ENCODE peak calls at places on chromosomes 3 and 15, in six cellular contexts. One of them, this sample, is unnamed.

GRCh38 chr3:11521167-11521566 is 122.5 kb downstream of the VGLL4 start:
- DNase-seq in GM03348: no peak
- DNase-seq in substantia nigra: no peak
- DNase-seq in activated naive CD4-positive, alpha-beta T cell treated with Interleukin-2 at 50 U/mL for 16 hours: no peak
- DNase-seq in T-helper 9 cell: no peak
- DNase-seq in glutamatergic neuron: no peak
- DNase-seq in this sample: no peak

GRCh38 chr3:140323561-140323960 is 354.3 kb upstream of the TRIM42 start:
- DNase-seq in GM03348: no peak
- DNase-seq in substantia nigra: no peak
- DNase-seq in activated naive CD4-positive, alpha-beta T cell treated with Interleukin-2 at 50 U/mL for 16 hours: no peak
- DNase-seq in T-helper 9 cell: no peak
- DNase-seq in glutamatergic neuron: no peak
- DNase-seq in this sample: no peak

GRCh38 chr15:70473623-70474366 is 289.6 kb downstream of the UACA start:
- DNase-seq in GM03348: no peak
- DNase-seq in substantia nigra: no peak
- DNase-seq in activated naive CD4-positive, alpha-beta T cell treated with Interleukin-2 at 50 U/mL for 16 hours: no peak
- DNase-seq in T-helper 9 cell: no peak
- DNase-seq in glutamatergic neuron: no peak
- DNase-seq in this sample: no peak

GRCh38 chr15:68576253-68577236 is 2.2 kb upstream of the CORO2B start:
- DNase-seq in GM03348: no peak
- DNase-seq in substantia nigra: no peak
- DNase-seq in activated naive CD4-positive, alpha-beta T cell treated with Interleukin-2 at 50 U/mL for 16 hours: no peak
- DNase-seq in T-helper 9 cell: no peak
- DNase-seq in glutamatergic neuron: no peak
- DNase-seq in this sample: no peak

GRCh38 chr15:30992465-30992864 is 1.0 kb upstream of the MTMR10 start:
- DNase-seq in GM03348: no peak
- DNase-seq in substantia nigra: no peak
- DNase-seq in activated naive CD4-positive, alpha-beta T cell treated with Interleukin-2 at 50 U/mL for 16 hours: no peak
- DNase-seq in T-helper 9 cell: no peak
- DNase-seq in glutamatergic neuron: no peak
- DNase-seq in this sample: no peak

GRCh38 chr3:129888739-129889138 is 4.8 kb downstream of the TMCC1 start:
- DNase-seq in GM03348: peak
- DNase-seq in substantia nigra: no peak
- DNase-seq in activated naive CD4-positive, alpha-beta T cell treated with Interleukin-2 at 50 U/mL for 16 hours: no peak
- DNase-seq in T-helper 9 cell: no peak
- DNase-seq in glutamatergic neuron: no peak
- DNase-seq in this sample: no peak

GRCh38 chr3:40847571-40847992 is 322.8 kb downstream of the ZNF621 start:
- DNase-seq in GM03348: no peak
- DNase-seq in substantia nigra: no peak
- DNase-seq in activated naive CD4-positive, alpha-beta T cell treated with Interleukin-2 at 50 U/mL for 16 hours: no peak
- DNase-seq in T-helper 9 cell: no peak
- DNase-seq in glutamatergic neuron: peak
- DNase-seq in this sample: no peak

GRCh38 chr3:18808423-18808822 is 339.9 kb upstream of the KCNH8 start:
- DNase-seq in GM03348: no peak
- DNase-seq in substantia nigra: no peak
- DNase-seq in activated naive CD4-positive, alpha-beta T cell treated with Interleukin-2 at 50 U/mL for 16 hours: no peak
- DNase-seq in T-helper 9 cell: no peak
- DNase-seq in glutamatergic neuron: no peak
- DNase-seq in this sample: no peak

GRCh38 chr15:56629133-56629532 is 104.2 kb downstream of the ZNF280D start:
- DNase-seq in GM03348: no peak
- DNase-seq in substantia nigra: no peak
- DNase-seq in activated naive CD4-positive, alpha-beta T cell treated with Interleukin-2 at 50 U/mL for 16 hours: no peak
- DNase-seq in T-helper 9 cell: no peak
- DNase-seq in glutamatergic neuron: no peak
- DNase-seq in this sample: no peak

GRCh38 chr3:62703423-62704167 is 171.6 kb downstream of the CADPS start:
- DNase-seq in GM03348: no peak
- DNase-seq in substantia nigra: no peak
- DNase-seq in activated naive CD4-positive, alpha-beta T cell treated with Interleukin-2 at 50 U/mL for 16 hours: no peak
- DNase-seq in T-helper 9 cell: no peak
- DNase-seq in glutamatergic neuron: no peak
- DNase-seq in this sample: no peak

GRCh38 chr3:99751649-99752048 is 66.0 kb upstream of the CMSS1 start:
- DNase-seq in GM03348: peak
- DNase-seq in substantia nigra: no peak
- DNase-seq in activated naive CD4-positive, alpha-beta T cell treated with Interleukin-2 at 50 U/mL for 16 hours: no peak
- DNase-seq in T-helper 9 cell: no peak
- DNase-seq in glutamatergic neuron: no peak
- DNase-seq in this sample: no peak

GRCh38 chr3:14392231-14392630 is 10.2 kb upstream of the SLC6A6 start:
- DNase-seq in GM03348: no peak
- DNase-seq in substantia nigra: no peak
- DNase-seq in activated naive CD4-positive, alpha-beta T cell treated with Interleukin-2 at 50 U/mL for 16 hours: no peak
- DNase-seq in T-helper 9 cell: no peak
- DNase-seq in glutamatergic neuron: no peak
- DNase-seq in this sample: no peak

GRCh38 chr3:66998075-66998898 is at the start of gene KBTBD8:
- DNase-seq in GM03348: peak
- DNase-seq in substantia nigra: peak
- DNase-seq in activated naive CD4-positive, alpha-beta T cell treated with Interleukin-2 at 50 U/mL for 16 hours: peak
- DNase-seq in T-helper 9 cell: peak
- DNase-seq in glutamatergic neuron: peak
- DNase-seq in this sample: peak

GRCh38 chr15:96352594-96353377 is 22.3 kb downstream of the NR2F2 start:
- DNase-seq in GM03348: no peak
- DNase-seq in substantia nigra: no peak
- DNase-seq in activated naive CD4-positive, alpha-beta T cell treated with Interleukin-2 at 50 U/mL for 16 hours: no peak
- DNase-seq in T-helper 9 cell: no peak
- DNase-seq in glutamatergic neuron: no peak
- DNase-seq in this sample: no peak

GRCh38 chr3:72448858-72449257 is 399.4 kb downstream of the SHQ1 start:
- DNase-seq in GM03348: no peak
- DNase-seq in substantia nigra: no peak
- DNase-seq in activated naive CD4-positive, alpha-beta T cell treated with Interleukin-2 at 50 U/mL for 16 hours: no peak
- DNase-seq in T-helper 9 cell: no peak
- DNase-seq in glutamatergic neuron: no peak
- DNase-seq in this sample: no peak

GRCh38 chr3:194198938-194199337 is 63.0 kb downstream of the HES1 start:
- DNase-seq in GM03348: no peak
- DNase-seq in substantia nigra: no peak
- DNase-seq in activated naive CD4-positive, alpha-beta T cell treated with Interleukin-2 at 50 U/mL for 16 hours: no peak
- DNase-seq in T-helper 9 cell: no peak
- DNase-seq in glutamatergic neuron: no peak
- DNase-seq in this sample: no peak

GRCh38 chr3:150371741-150372254 is 36.3 kb upstream of the TSC22D2 start:
- DNase-seq in GM03348: peak
- DNase-seq in substantia nigra: no peak
- DNase-seq in activated naive CD4-positive, alpha-beta T cell treated with Interleukin-2 at 50 U/mL for 16 hours: no peak
- DNase-seq in T-helper 9 cell: no peak
- DNase-seq in glutamatergic neuron: no peak
- DNase-seq in this sample: no peak

GRCh38 chr3:41274944-41275668 is 75.8 kb downstream of the CTNNB1 start:
- DNase-seq in GM03348: peak
- DNase-seq in substantia nigra: no peak
- DNase-seq in activated naive CD4-positive, alpha-beta T cell treated with Interleukin-2 at 50 U/mL for 16 hours: no peak
- DNase-seq in T-helper 9 cell: no peak
- DNase-seq in glutamatergic neuron: no peak
- DNase-seq in this sample: no peak

GRCh38 chr3:129618901-129619671 is 12.6 kb upstream of the PLXND1 start:
- DNase-seq in GM03348: no peak
- DNase-seq in substantia nigra: no peak
- DNase-seq in activated naive CD4-positive, alpha-beta T cell treated with Interleukin-2 at 50 U/mL for 16 hours: no peak
- DNase-seq in T-helper 9 cell: no peak
- DNase-seq in glutamatergic neuron: no peak
- DNase-seq in this sample: no peak

GRCh38 chr3:197338586-197338985 is 40.2 kb upstream of the DLG1 start:
- DNase-seq in GM03348: no peak
- DNase-seq in substantia nigra: no peak
- DNase-seq in activated naive CD4-positive, alpha-beta T cell treated with Interleukin-2 at 50 U/mL for 16 hours: no peak
- DNase-seq in T-helper 9 cell: no peak
- DNase-seq in glutamatergic neuron: no peak
- DNase-seq in this sample: no peak

GRCh38 chr3:45923755-45924154 is 19.5 kb upstream of the CXCR6 start:
- DNase-seq in GM03348: peak
- DNase-seq in substantia nigra: no peak
- DNase-seq in activated naive CD4-positive, alpha-beta T cell treated with Interleukin-2 at 50 U/mL for 16 hours: no peak
- DNase-seq in T-helper 9 cell: no peak
- DNase-seq in glutamatergic neuron: no peak
- DNase-seq in this sample: no peak

GRCh38 chr15:29704950-29705597 is 117.2 kb downstream of the TJP1 start:
- DNase-seq in GM03348: no peak
- DNase-seq in substantia nigra: no peak
- DNase-seq in activated naive CD4-positive, alpha-beta T cell treated with Interleukin-2 at 50 U/mL for 16 hours: no peak
- DNase-seq in T-helper 9 cell: no peak
- DNase-seq in glutamatergic neuron: no peak
- DNase-seq in this sample: peak

GRCh38 chr3:122562923-122563716 is 980 bp downstream of the PARP9 start:
- DNase-seq in GM03348: peak
- DNase-seq in substantia nigra: no peak
- DNase-seq in activated naive CD4-positive, alpha-beta T cell treated with Interleukin-2 at 50 U/mL for 16 hours: no peak
- DNase-seq in T-helper 9 cell: no peak
- DNase-seq in glutamatergic neuron: no peak
- DNase-seq in this sample: no peak

GRCh38 chr3:135141092-135141491 is 346.0 kb downstream of the EPHB1 start:
- DNase-seq in GM03348: no peak
- DNase-seq in substantia nigra: peak
- DNase-seq in activated naive CD4-positive, alpha-beta T cell treated with Interleukin-2 at 50 U/mL for 16 hours: no peak
- DNase-seq in T-helper 9 cell: no peak
- DNase-seq in glutamatergic neuron: no peak
- DNase-seq in this sample: peak

GRCh38 chr3:186219211-186219638 is 110.3 kb upstream of the ETV5 start:
- DNase-seq in GM03348: no peak
- DNase-seq in substantia nigra: peak
- DNase-seq in activated naive CD4-positive, alpha-beta T cell treated with Interleukin-2 at 50 U/mL for 16 hours: no peak
- DNase-seq in T-helper 9 cell: no peak
- DNase-seq in glutamatergic neuron: no peak
- DNase-seq in this sample: no peak

GRCh38 chr3:128805771-128806170 is 73.6 kb upstream of the ACAD9 start:
- DNase-seq in GM03348: no peak
- DNase-seq in substantia nigra: no peak
- DNase-seq in activated naive CD4-positive, alpha-beta T cell treated with Interleukin-2 at 50 U/mL for 16 hours: no peak
- DNase-seq in T-helper 9 cell: no peak
- DNase-seq in glutamatergic neuron: no peak
- DNase-seq in this sample: no peak

GRCh38 chr3:58414538-58415197 is 19.0 kb downstream of the PDHB start:
- DNase-seq in GM03348: peak
- DNase-seq in substantia nigra: no peak
- DNase-seq in activated naive CD4-positive, alpha-beta T cell treated with Interleukin-2 at 50 U/mL for 16 hours: peak
- DNase-seq in T-helper 9 cell: peak
- DNase-seq in glutamatergic neuron: no peak
- DNase-seq in this sample: peak

GRCh38 chr15:90904746-90905145 is 1.6 kb downstream of the MAN2A2 start:
- DNase-seq in GM03348: no peak
- DNase-seq in substantia nigra: no peak
- DNase-seq in activated naive CD4-positive, alpha-beta T cell treated with Interleukin-2 at 50 U/mL for 16 hours: no peak
- DNase-seq in T-helper 9 cell: no peak
- DNase-seq in glutamatergic neuron: no peak
- DNase-seq in this sample: no peak